ENCODE peak calls at places on chromosomes 5 and 9, in eight cellular contexts. S is anterior cingulate cortex; W is SJSA1; J is substantia nigra; T is NCI-H2081; A is stimulated activated CD4-positive, alpha-beta T cell treated with anti-CD3 and anti-CD28 coated beads, TNF-alpha, amount 100 ng/mL, for 4 hours; C is cardiac fibroblast; N is T-helper 2 cell. F is an unnamed sample.

GRCh38 chr5:71974165-71974564 is 133.1 kb upstream of the MAP1B start:
- DNase-seq in N (no peak), T (no peak), A (no peak), S (no peak), W (no peak), J (no peak), C (peak; percentile 39), F (no peak)

GRCh38 chr9:37329576-37329975 is 92.9 kb upstream of the GRHPR start:
- DNase-seq in J (no peak), A (no peak), N (no peak), T (no peak), S (no peak), C (peak; percentile 69), W (no peak), F (no peak)

GRCh38 chr9:100100268-100100667 is 1.2 kb downstream of the INVS start:
- DNase-seq in C (no peak), S (no peak), A (no peak), W (no peak), T (no peak), N (no peak), J (no peak), F (no peak)

GRCh38 chr5:31939151-31939550 is 235.0 kb downstream of the GOLPH3 start:
- DNase-seq in A (no peak), N (no peak), T (no peak), J (no peak), C (peak; percentile 36), W (no peak), S (no peak), F (no peak)

GRCh38 chr5:116453920-116454319 is 120.7 kb downstream of the SEMA6A start:
- DNase-seq in T (no peak), N (no peak), J (no peak), W (peak; percentile 64), A (no peak), S (no peak), C (peak; percentile 35), F (no peak)

GRCh38 chr5:123099514-123100151 is 10.6 kb downstream of the PRDM6 start:
- DNase-seq in W (no peak), J (no peak), C (no peak), A (no peak), N (no peak), S (no peak), T (no peak), F (no peak)

GRCh38 chr9:135209136-135209535 is 121.7 kb downstream of the OLFM1 start:
- DNase-seq in A (no peak), C (no peak), N (no peak), W (no peak), S (no peak), J (no peak), T (no peak), F (no peak)

GRCh38 chr9:2859776-2860379 is 16.0 kb upstream of the PUM3 start:
- DNase-seq in A (no peak), W (peak; percentile 41), C (peak; percentile 72), N (no peak), T (peak; percentile 80), J (peak; percentile 52), S (no peak), F (peak; percentile 32)

GRCh38 chr9:129489838-129490582 is 130.9 kb downstream of the C9orf50 start:
- DNase-seq in C (no peak), T (no peak), J (no peak), A (peak; percentile 63), W (no peak), S (no peak), N (peak; percentile 62), F (peak; percentile 33)

GRCh38 chr5:73896117-73896516 is 270.1 kb downstream of the ARHGEF28 start:
- DNase-seq in A (no peak), S (no peak), N (no peak), T (no peak), W (no peak), C (no peak), J (no peak), F (no peak)

GRCh38 chr5:3345195-3345594 is 250.4 kb upstream of the IRX1 start:
- DNase-seq in J (no peak), S (no peak), N (no peak), W (peak; percentile 36), C (no peak), A (no peak), T (no peak), F (no peak)

GRCh38 chr5:84130006-84130580 is 254.6 kb downstream of the EDIL3 start:
- DNase-seq in W (no peak), S (no peak), J (no peak), N (no peak), A (no peak), T (no peak), C (no peak), F (no peak)

GRCh38 chr5:72608297-72608696 is 101.1 kb upstream of the ZNF366 start:
- DNase-seq in J (peak; percentile 41), A (no peak), C (peak; percentile 66), T (no peak), N (no peak), W (no peak), S (no peak), F (no peak)

GRCh38 chr5:36703245-36703860 is 96.9 kb downstream of the SLC1A3 start:
- DNase-seq in N (no peak), C (peak; percentile 37), T (no peak), S (no peak), J (no peak), W (no peak), A (no peak), F (no peak)

GRCh38 chr5:137345396-137345795 is 153.7 kb downstream of the SPOCK1 start:
- DNase-seq in S (no peak), C (no peak), W (no peak), A (no peak), J (no peak), T (no peak), N (no peak), F (no peak)

GRCh38 chr5:172607213-172607793 is 33.8 kb upstream of the NEURL1B start:
- DNase-seq in C (peak; percentile 77), S (no peak), J (no peak), N (no peak), T (no peak), A (no peak), W (no peak), F (no peak)

GRCh38 chr9:108897324-108898096 is 35.4 kb downstream of the ACTL7A start:
- DNase-seq in A (no peak), J (no peak), N (no peak), S (no peak), W (no peak), T (no peak), C (no peak), F (no peak)

GRCh38 chr9:98522487-98522886 is 186.2 kb downstream of the GABBR2 start:
- DNase-seq in A (no peak), J (no peak), N (no peak), T (no peak), S (no peak), C (peak; percentile 48), W (no peak), F (no peak)

GRCh38 chr9:124792976-124793594 is 16.2 kb downstream of the OLFML2A start:
- DNase-seq in A (no peak), J (no peak), S (no peak), C (peak; percentile 45), W (no peak), N (no peak), T (no peak), F (no peak)

GRCh38 chr5:139707445-139708003 is 59.4 kb downstream of the CXXC5 start:
- DNase-seq in C (no peak), S (no peak), A (no peak), W (no peak), J (no peak), N (no peak), T (no peak), F (no peak)

GRCh38 chr9:126860757-126861466 is 473 bp downstream of the ZBTB34 start:
- DNase-seq in N (peak; percentile 7), T (no peak), J (no peak), C (peak; percentile 29), A (no peak), S (no peak), W (no peak), F (peak; percentile 35)

GRCh38 chr9:107106416-107106815 is 176.7 kb upstream of the RAD23B start:
- DNase-seq in C (no peak), T (no peak), W (no peak), N (no peak), A (no peak), J (no peak), S (no peak), F (no peak)

GRCh38 chr9:18480649-18481048 is 6.7 kb downstream of the ADAMTSL1 start:
- DNase-seq in S (no peak), W (no peak), A (no peak), N (no peak), C (peak; percentile 53), T (no peak), J (no peak), F (no peak)

F was measured in stimulated activated naive CD8-positive, alpha-beta T cell treated with anti-CD3 and anti-CD28 coated beads, Interleukin-15, amount 100 ng/mL, for 72 hours.